ENCODE peak calls at places on chromosomes 11 and 22, in five cellular contexts. I, Z, Q, H and A are unnamed samples.

GRCh38 chr11:126188332-126189108 is 22.9 kb downstream of the RPUSD4 start:
- DNase-seq in H (no peak), Q (no peak), I (no peak), Z (peak; percentile 64), A (no peak)

GRCh38 chr11:19225599-19225998 is 15.1 kb downstream of the E2F8 start:
- DNase-seq in Q (no peak), Z (no peak), I (no peak), H (no peak), A (no peak)

GRCh38 chr11:66592457-66593302 is at the start of the genes CCDC87 and CCS:
- DNase-seq in H (peak; percentile 93), I (peak; percentile 94), Z (peak; percentile 84), Q (peak; percentile 98), A (peak; percentile 100)

GRCh38 chr11:15222777-15223176 is 108.1 kb downstream of the INSC start:
- DNase-seq in Q (no peak), Z (no peak), H (no peak), I (no peak), A (no peak)

GRCh38 chr11:72003776-72004171 is 5.1 kb downstream of the IL18BP start:
- DNase-seq in H (no peak), I (no peak), Z (no peak), Q (no peak), A (no peak)

GRCh38 chr11:2156416-2157182 is 4.4 kb downstream of the INS start:
- DNase-seq in I (no peak), H (peak; percentile 42), Q (peak; percentile 97), Z (no peak), A (peak; percentile 83)

GRCh38 chr11:73584831-73585230 is 13.1 kb downstream of the FAM168A start:
- DNase-seq in Z (no peak), Q (no peak), I (no peak), H (no peak), A (no peak)

GRCh38 chr11:82790723-82791487 is 57.2 kb upstream of the FAM181B start:
- DNase-seq in I (no peak), H (no peak), Q (no peak), Z (no peak), A (no peak)

GRCh38 chr11:46127150-46127638 is 5.9 kb upstream of the PHF21A start:
- DNase-seq in H (peak; percentile 85), Q (no peak), Z (no peak), I (no peak), A (peak; percentile 42)

GRCh38 chr11:119065369-119065768 is 2.2 kb upstream of the VPS11 start:
- DNase-seq in I (no peak), Z (no peak), H (peak; percentile 47), Q (no peak), A (peak; percentile 39)

DNA sequence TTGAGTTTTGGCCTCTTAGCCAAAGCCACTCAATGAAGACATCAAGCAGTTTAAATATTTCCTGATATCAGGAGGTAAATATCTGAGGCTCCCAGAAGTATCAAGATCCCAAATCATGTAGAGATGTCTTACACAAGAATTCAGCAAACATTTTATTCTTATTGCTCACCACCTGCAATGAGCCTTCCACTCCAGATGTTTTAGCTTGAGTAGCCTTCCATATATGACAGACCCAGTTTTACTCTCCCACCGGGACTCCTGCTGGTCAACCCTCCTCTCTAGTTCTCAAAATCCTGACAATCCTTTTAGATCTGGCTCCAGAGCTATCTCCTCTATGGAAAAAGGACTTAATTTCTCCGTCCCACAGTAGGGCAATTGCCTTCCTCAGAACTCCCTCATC is 404.4 kb downstream of the KCNA4 start:
- DNase-seq in H (no peak), I (no peak), Q (no peak), Z (no peak), A (no peak)
- TF ChIP-seq SUZ12 in H (no peak), I (no peak), Q (no peak), Z (no peak), A (no peak)

GRCh38 chr11:88175004-88175706 is at the start of gene RAB38:
- DNase-seq in H (no peak), Z (no peak), Q (peak; percentile 81), I (peak; percentile 44), A (peak; percentile 18)
- TF ChIP-seq SUZ12 in H (no peak), Z (no peak), Q (no peak), I (no peak), A (no peak)

GRCh38 chr22:30921108-30921507 is 47.5 kb downstream of the MORC2 start:
- DNase-seq in Q (peak; percentile 31), I (no peak), H (no peak), Z (no peak), A (no peak)

GRCh38 chr22:30920407-30920806 is 48.2 kb downstream of the MORC2 start:
- DNase-seq in I (peak; percentile 50), H (peak; percentile 32), Z (peak; percentile 27), Q (peak; percentile 97), A (peak; percentile 85)

GRCh38 chr22:30919973-30920372 is 48.6 kb downstream of the MORC2 start:
- DNase-seq in I (no peak), H (no peak), Q (no peak), Z (no peak), A (no peak)

GRCh38 chr22:30923168-30923900 is 45.2 kb downstream of the MORC2 start:
- DNase-seq in Z (no peak), I (no peak), H (no peak), Q (no peak), A (no peak)

DNA sequence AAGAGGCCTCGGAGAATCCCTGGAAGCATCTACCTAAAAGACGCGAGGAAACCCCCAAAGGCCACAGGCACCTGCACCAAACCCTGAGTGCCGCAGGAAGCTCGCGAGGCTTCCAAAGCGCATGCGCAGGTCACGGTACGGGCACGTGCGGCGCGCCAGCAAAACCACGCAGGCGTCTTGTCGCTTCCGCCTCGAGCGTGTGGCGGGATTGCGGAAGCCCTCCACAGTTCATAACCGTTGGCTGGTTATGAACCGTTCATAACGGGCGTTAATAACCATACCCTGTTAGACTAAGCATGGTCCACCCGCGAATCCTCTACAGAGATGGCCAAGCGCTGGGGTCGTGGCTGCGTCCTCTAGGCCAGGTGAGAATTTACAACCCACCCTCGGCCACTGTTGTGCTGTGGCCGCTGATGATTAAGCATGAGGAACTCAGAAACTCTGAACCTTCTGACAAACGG is 46.4 kb downstream of the MORC2 start:
- DNase-seq in Z (peak; percentile 60), Q (no peak), H (no peak), I (no peak), A (no peak)
- TF ChIP-seq SUZ12 in Z (no peak), Q (no peak), H (no peak), I (no peak), A (no peak)

GRCh38 chr22:45224331-45224730 is 16.4 kb downstream of the KIAA0930 start:
- DNase-seq in Q (no peak), Z (no peak), H (no peak), I (no peak), A (no peak)
- TF ChIP-seq SUZ12 in Q (no peak), Z (no peak), H (no peak), I (no peak), A (no peak)

GRCh38 chr11:61098778-61099177 is 3.5 kb upstream of the CD5 start:
- DNase-seq in Z (no peak), Q (no peak), H (no peak), I (no peak), A (no peak)

GRCh38 chr11:61092280-61092766 is 10.0 kb upstream of the CD5 start:
- DNase-seq in H (no peak), Q (no peak), I (no peak), Z (no peak), A (no peak)

GRCh38 chr11:61091373-61092279 is 10.7 kb upstream of the CD5 start:
- DNase-seq in H (no peak), I (peak; percentile 11), Q (no peak), Z (no peak), A (no peak)

GRCh38 chr11:61092908-61093763 is 9.2 kb upstream of the CD5 start:
- DNase-seq in Z (no peak), I (no peak), Q (no peak), H (no peak), A (no peak)

DNA sequence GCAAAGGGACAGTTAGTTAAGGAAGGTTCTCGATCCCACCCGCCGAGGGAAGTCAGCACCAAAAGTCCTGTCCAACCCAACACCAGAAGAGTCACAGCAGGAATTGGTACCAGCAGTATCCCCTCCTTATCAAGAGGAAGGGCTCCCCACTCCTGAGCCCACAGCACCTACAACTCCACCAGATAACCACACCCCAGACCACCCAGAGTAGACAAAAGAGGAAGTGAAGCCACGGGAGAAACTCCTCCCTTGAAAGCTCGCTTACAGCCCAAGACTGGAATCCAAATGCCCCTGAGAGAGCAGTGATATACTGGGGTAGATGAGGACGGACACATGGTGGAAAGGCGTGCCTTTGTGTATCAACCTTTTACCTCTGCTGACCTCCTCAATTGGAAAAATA is 7.3 kb upstream of the CD5 start:
- DNase-seq in Z (no peak), H (no peak), Q (no peak), I (no peak), A (no peak)
- TF ChIP-seq SUZ12 in Z (no peak), H (no peak), Q (no peak), I (no peak), A (no peak)

GRCh38 chr11:76807206-76807875 is 24.2 kb downstream of the TSKU start:
- DNase-seq in H (peak; percentile 68), I (peak; percentile 77), Q (peak; percentile 98), Z (no peak), A (peak; percentile 86)

GRCh38 chr11:76808158-76808557 is 25.0 kb downstream of the TSKU start:
- DNase-seq in I (no peak), H (no peak), Q (no peak), Z (no peak), A (no peak)

GRCh38 chr11:76806608-76807205 is 23.6 kb downstream of the TSKU start:
- DNase-seq in Z (no peak), Q (no peak), H (no peak), I (no peak), A (no peak)

GRCh38 chr11:76805206-76805913 is 22.2 kb downstream of the TSKU start:
- DNase-seq in Q (peak; percentile 37), Z (no peak), I (no peak), H (no peak), A (no peak)

GRCh38 chr11:76806131-76806530 is 23.0 kb downstream of the TSKU start:
- DNase-seq in H (no peak), I (no peak), Q (peak; percentile 43), Z (no peak), A (no peak)
- TF ChIP-seq SUZ12 in H (no peak), I (no peak), Q (no peak), Z (no peak), A (no peak)

DNA sequence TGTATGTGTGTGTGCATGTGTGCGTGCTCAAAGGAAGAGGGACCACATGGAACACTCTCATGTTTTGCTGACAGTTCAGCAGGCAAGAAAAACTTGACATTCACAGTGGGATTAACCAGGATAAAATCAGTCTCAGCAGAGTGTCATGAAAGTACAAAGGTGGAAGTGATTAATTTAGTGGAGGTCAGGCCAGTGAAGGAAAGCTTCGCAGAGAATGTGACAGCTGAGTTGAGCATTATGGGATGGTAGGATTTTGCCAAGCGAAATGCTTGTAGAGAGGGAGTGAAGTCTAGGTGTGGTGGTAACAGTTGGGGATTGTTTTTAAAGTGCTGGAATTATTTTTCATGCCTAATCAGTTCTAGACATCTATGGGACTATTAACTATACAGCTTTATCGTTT is 15.8 kb upstream of the FBXO3 start:
- DNase-seq in Z (no peak), H (no peak), I (no peak), Q (no peak), A (no peak)
- TF ChIP-seq SUZ12 in Z (no peak), H (no peak), I (no peak), Q (no peak), A (no peak)